ENCODE peak calls at places on chromosomes 4 and X, in eight cellular contexts. R, S, B, J, V, L, D and C are unnamed samples.

GRCh38 chrX:150044556-150044955 is 106.3 kb upstream of the EOLA2 start:
- DNase-seq in R (no peak), S (no peak), B (no peak), J (no peak), V (no peak), L (no peak), D (no peak), C (no peak)

GRCh38 chr4:128583753-128584712 is 225.5 kb upstream of the JADE1 start:
- DNase-seq in R (no peak), S (no peak), B (no peak), J (no peak), V (no peak), L (peak; percentile 95), D (no peak), C (no peak)

GRCh38 chr4:159455675-159456235 is 352.9 kb downstream of the RAPGEF2 start:
- DNase-seq in R (no peak), S (peak; percentile 31), B (peak; percentile 57), J (no peak), V (no peak), L (no peak), D (peak; percentile 26), C (peak; percentile 36)

GRCh38 chrX:103017542-103017941 is 46.4 kb downstream of the BEX1 start:
- DNase-seq in R (no peak), S (no peak), B (peak; percentile 0), J (no peak), V (no peak), L (no peak), D (no peak), C (no peak)

GRCh38 chr4:159594576-159594975 is 491.7 kb downstream of the RAPGEF2 start:
- DNase-seq in R (no peak), S (no peak), B (no peak), J (no peak), V (no peak), L (no peak), D (no peak), C (no peak)

GRCh38 chrX:12241026-12241425 is 102.8 kb downstream of the FRMPD4 start:
- DNase-seq in R (no peak), S (no peak), B (no peak), J (no peak), V (no peak), L (no peak), D (no peak), C (no peak)

GRCh38 chr4:186760576-186760975 is 36.9 kb upstream of the FAT1 start:
- DNase-seq in R (no peak), S (no peak), B (no peak), J (no peak), V (no peak), L (no peak), D (no peak), C (no peak)

GRCh38 chr4:2395584-2395983 is 22.9 kb downstream of the ZFYVE28 start:
- DNase-seq in R (no peak), S (no peak), B (no peak), J (no peak), V (no peak), L (no peak), D (no peak), C (no peak)

GRCh38 chr4:182688081-182688480 is 229.1 kb downstream of the DCTD start:
- DNase-seq in R (no peak), S (no peak), B (no peak), J (no peak), V (no peak), L (peak; percentile 45), D (no peak), C (no peak)

GRCh38 chr4:176780995-176781738 is 11.6 kb downstream of the VEGFC start:
- DNase-seq in R (no peak), S (no peak), B (no peak), J (no peak), V (no peak), L (no peak), D (no peak), C (no peak)

GRCh38 chr4:46975841-46976551 is 17.4 kb downstream of the GABRA4 start:
- DNase-seq in R (no peak), S (no peak), B (no peak), J (no peak), V (no peak), L (no peak), D (no peak), C (no peak)

GRCh38 chr4:147793973-147794690 is 62.2 kb downstream of the ARHGAP10 start:
- DNase-seq in R (no peak), S (no peak), B (no peak), J (no peak), V (no peak), L (no peak), D (peak; percentile 49), C (no peak)

GRCh38 chrX:98405376-98405775 is 1521.7 kb downstream of the RPA4 start:
- DNase-seq in R (no peak), S (no peak), B (no peak), J (no peak), V (no peak), L (no peak), D (no peak), C (no peak)

GRCh38 chr4:36677122-36677521 is 395.7 kb downstream of the DTHD1 start:
- DNase-seq in R (no peak), S (no peak), B (no peak), J (no peak), V (no peak), L (no peak), D (no peak), C (no peak)

GRCh38 chrX:34875204-34875603 is 67.4 kb upstream of the FAM47B start:
- DNase-seq in R (no peak), S (no peak), B (no peak), J (no peak), V (no peak), L (no peak), D (no peak), C (peak; percentile 2)

GRCh38 chr4:187603093-187603395 is 392.5 kb upstream of the ZFP42 start:
- DNase-seq in R (peak; percentile 99), S (no peak), B (no peak), J (no peak), V (no peak), L (no peak), D (no peak), C (no peak)

GRCh38 chrX:97039363-97040029 is 155.8 kb downstream of the RPA4 start:
- DNase-seq in R (no peak), S (no peak), B (no peak), J (no peak), V (no peak), L (no peak), D (no peak), C (peak; percentile 4)

GRCh38 chr4:185700048-185700447 is 111.9 kb downstream of the SORBS2 start:
- DNase-seq in R (no peak), S (no peak), B (peak; percentile 37), J (no peak), V (no peak), L (no peak), D (no peak), C (no peak)

GRCh38 chrX:69221239-69222102 is 56.2 kb upstream of the PJA1 start:
- DNase-seq in R (no peak), S (no peak), B (no peak), J (no peak), V (no peak), L (no peak), D (no peak), C (no peak)

GRCh38 chr4:137000432-137000831 is 531.9 kb downstream of the PCDH18 start:
- DNase-seq in R (no peak), S (no peak), B (no peak), J (no peak), V (no peak), L (peak; percentile 24), D (no peak), C (no peak)

GRCh38 chrX:39484669-39485068 is 613.1 kb downstream of the BCOR start:
- DNase-seq in R (no peak), S (no peak), B (no peak), J (no peak), V (no peak), L (no peak), D (no peak), C (no peak)

GRCh38 chrX:106039920-106040319 is 1.4 kb upstream of the SERPINA7 start:
- DNase-seq in R (no peak), S (peak; percentile 8), B (peak; percentile 14), J (no peak), V (no peak), L (no peak), D (no peak), C (peak; percentile 1)
- TF ChIP-seq CTCF in R (no peak), S (peak; percentile 21), B (peak; percentile 29), J (no peak), V (peak; percentile 50), L (no peak), D (no peak), C (no peak)

DNA sequence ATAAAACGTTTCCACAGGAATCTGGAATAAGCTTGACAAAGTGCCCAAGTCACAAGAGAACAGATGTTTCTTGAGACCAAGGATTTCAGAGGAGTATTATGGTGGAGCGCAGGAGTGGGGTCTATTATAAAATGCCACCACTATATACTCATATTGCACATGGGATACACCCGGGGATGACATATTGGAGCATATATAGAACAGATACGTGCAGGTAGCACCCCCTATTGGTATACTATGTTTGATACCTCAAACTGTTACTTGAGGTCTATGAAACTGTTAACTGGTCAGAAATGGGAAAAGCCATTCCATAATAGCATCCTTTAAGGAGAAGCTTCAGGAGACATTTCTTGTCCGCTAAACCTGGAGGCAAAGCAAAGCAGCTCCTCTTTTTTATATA is 86.0 kb downstream of the PCYT1B start:
- DNase-seq in R (no peak), S (peak; percentile 6), B (no peak), J (no peak), V (no peak), L (no peak), D (no peak), C (no peak)
- TF ChIP-seq CTCF in R (no peak), S (peak; percentile 23), B (peak; percentile 16), J (no peak), V (peak; percentile 13), L (no peak), D (peak; percentile 19), C (no peak)

GRCh38 chr4:27000820-27001219 is 140.2 kb downstream of the STIM2 start:
- DNase-seq in R (no peak), S (no peak), B (peak; percentile 25), J (no peak), V (no peak), L (no peak), D (no peak), C (peak; percentile 3)
- TF ChIP-seq CTCF in R (no peak), S (no peak), B (peak; percentile 16), J (no peak), V (no peak), L (no peak), D (peak; percentile 48), C (no peak)

GRCh38 chr4:649751-650310 is 24.2 kb downstream of the ATP5ME start:
- DNase-seq in R (no peak), S (no peak), B (no peak), J (no peak), V (no peak), L (no peak), D (no peak), C (no peak)

GRCh38 chr4:650461-650860 is 23.6 kb downstream of the ATP5ME start:
- DNase-seq in R (no peak), S (no peak), B (no peak), J (no peak), V (no peak), L (no peak), D (no peak), C (no peak)

GRCh38 chr4:647481-647880 is 22.1 kb downstream of the PDE6B start:
- DNase-seq in R (no peak), S (no peak), B (no peak), J (no peak), V (no peak), L (no peak), D (no peak), C (no peak)

GRCh38 chr4:649293-649625 is 23.9 kb downstream of the PDE6B start:
- DNase-seq in R (no peak), S (no peak), B (no peak), J (no peak), V (no peak), L (no peak), D (no peak), C (no peak)

GRCh38 chr4:648579-649292 is 23.4 kb downstream of the PDE6B start:
- DNase-seq in R (no peak), S (no peak), B (peak; percentile 70), J (no peak), V (no peak), L (no peak), D (no peak), C (no peak)
- TF ChIP-seq CTCF in R (no peak), S (no peak), B (no peak), J (no peak), V (no peak), L (no peak), D (no peak), C (no peak)